ENCODE peak calls at places on chromosome 6, in nine cellular contexts. U is MM.1S; X is CD8-positive, alpha-beta T cell; M is fibroblast of lung; R is left lung; I is stomach; F is esophagus squamous epithelium; S is K562; B is psoas muscle. P is an unnamed sample. For H3K4me1, the result is how much of the 10 kb centered on the place peaks cover.

GRCh38 chr6:118485601-118486550 is 62.2 kb upstream of the PLN start:
- DNase-seq in U (peak), X (no peak), M (peak), R (no peak), I (no peak), F (no peak), S (no peak), B (no peak), P (no peak)

GRCh38 chr6:47195251-47195650 is 114.5 kb downstream of the TNFRSF21 start:
- DNase-seq in U (no peak), X (no peak), M (no peak), R (no peak), I (no peak), F (no peak), S (no peak), B (no peak), P (peak)

GRCh38 chr6:127690092-127690491 is 113.1 kb downstream of the C6orf58 start:
- DNase-seq in U (no peak), X (no peak), M (peak), R (no peak), I (no peak), F (no peak), S (no peak), B (no peak), P (no peak)

GRCh38 chr6:34334796-34335416 is 57.6 kb downstream of the NUDT3 start:
- DNase-seq in U (no peak), X (no peak), M (no peak), R (no peak), I (no peak), F (no peak), S (no peak), B (no peak), P (no peak)

GRCh38 chr6:24883618-24884017 is 52.1 kb downstream of the RIPOR2 start:
- DNase-seq in U (no peak), X (no peak), M (peak), R (no peak), I (no peak), F (no peak), S (no peak), B (no peak), P (no peak)

GRCh38 chr6:17098538-17098937 is 3.3 kb upstream of the STMND1 start:
- DNase-seq in U (no peak), X (no peak), M (peak), R (no peak), I (no peak), F (no peak), S (no peak), B (no peak), P (no peak)

GRCh38 chr6:143258945-143259344 is 191.6 kb downstream of the ADAT2 start:
- DNase-seq in U (no peak), X (no peak), M (no peak), R (no peak), I (no peak), F (no peak), S (peak), B (no peak), P (no peak)

GRCh38 chr6:85404497-85405174 is 45.2 kb upstream of the NT5E start:
- DNase-seq in U (no peak), X (no peak), M (peak), R (no peak), I (peak), F (no peak), S (no peak), B (no peak), P (no peak)

GRCh38 chr6:25579902-25580495 is 72.0 kb upstream of the SCGN start:
- DNase-seq in U (peak), X (no peak), M (no peak), R (no peak), I (no peak), F (no peak), S (no peak), B (no peak), P (no peak)

GRCh38 chr6:81950877-81951276 is 198.4 kb upstream of the TENT5A start:
- DNase-seq in U (peak), X (no peak), M (peak), R (no peak), I (no peak), F (no peak), S (no peak), B (no peak), P (no peak)

GRCh38 chr6:97040355-97040860 is 115.9 kb downstream of the KLHL32 start:
- DNase-seq in U (no peak), X (no peak), M (no peak), R (no peak), I (no peak), F (no peak), S (no peak), B (no peak), P (no peak)

GRCh38 chr6:90144396-90144795 is 152.2 kb downstream of the BACH2 start:
- DNase-seq in U (peak), X (no peak), M (no peak), R (no peak), I (no peak), F (no peak), S (no peak), B (no peak), P (no peak)

GRCh38 chr6:9502991-9503761 is 911.7 kb downstream of the TFAP2A start:
- DNase-seq in U (no peak), X (no peak), M (peak), R (no peak), I (no peak), F (no peak), S (no peak), B (no peak), P (no peak)

GRCh38 chr6:92114091-92114490 is 1305.3 kb downstream of the EPHA7 start:
- DNase-seq in U (no peak), X (no peak), M (no peak), R (no peak), I (no peak), F (no peak), S (no peak), B (no peak), P (no peak)

GRCh38 chr6:71908162-71908765 is 21.9 kb downstream of the RIMS1 start:
- DNase-seq in U (no peak), X (no peak), M (no peak), R (no peak), I (no peak), F (no peak), S (no peak), B (no peak), P (no peak)

GRCh38 chr6:20876016-20876415 is 341.8 kb downstream of the CDKAL1 start:
- DNase-seq in U (no peak), X (no peak), M (peak), R (no peak), I (no peak), F (no peak), S (no peak), B (no peak), P (peak)

GRCh38 chr6:7137335-7138106 is 29.8 kb downstream of the RREB1 start:
- DNase-seq in U (peak), X (peak), M (peak), R (peak), I (no peak), F (no peak), S (peak), B (peak), P (peak)

GRCh38 chr6:148565931-148566663 is 180.7 kb upstream of the UST start:
- DNase-seq in U (no peak), X (no peak), M (peak), R (no peak), I (peak), F (no peak), S (peak), B (no peak), P (no peak)

GRCh38 chr6:35392111-35392702 is 49.8 kb downstream of the PPARD start:
- DNase-seq in U (no peak), X (no peak), M (peak), R (peak), I (peak), F (no peak), S (no peak), B (no peak), P (peak)

GRCh38 chr6:1312193-1312443 is 220 bp downstream of the FOXQ1 start:
- DNase-seq in U (no peak), X (no peak), M (no peak), R (no peak), I (no peak), F (no peak), S (no peak), B (no peak), P (no peak)

GRCh38 chr6:38488876-38489275 is 150.9 kb downstream of the BTBD9 start:
- DNase-seq in U (no peak), X (no peak), M (no peak), R (no peak), I (no peak), F (no peak), S (no peak), B (no peak), P (no peak)

GRCh38 chr6:149389509-149390297 is 10.4 kb upstream of the SUMO4 start:
- DNase-seq in U (no peak), X (no peak), M (peak), R (no peak), I (no peak), F (no peak), S (no peak), B (no peak), P (no peak)

GRCh38 chr6:41528409-41528963 is 17.7 kb upstream of the FOXP4 start:
- DNase-seq in U (no peak), X (no peak), M (no peak), R (no peak), I (no peak), F (no peak), S (no peak), B (no peak), P (no peak)

GRCh38 chr6:3306848-3307247 is 48.1 kb downstream of the PSMG4 start:
- DNase-seq in U (no peak), X (no peak), M (no peak), R (no peak), I (no peak), F (no peak), S (no peak), B (no peak), P (no peak)

GRCh38 chr6:56642366-56643261 is at the start of gene DST:
- DNase-seq in U (no peak), X (no peak), M (peak), R (no peak), I (no peak), F (no peak), S (no peak), B (no peak), P (no peak)

GRCh38 chr6:90537723-90538407 is 49.0 kb downstream of the MAP3K7 start:
- DNase-seq in U (no peak), X (no peak), M (peak), R (no peak), I (no peak), F (no peak), S (peak), B (no peak), P (no peak)

GRCh38 chr6:170186909-170187668 is 103.8 kb downstream of the DLL1 start:
- DNase-seq in U (no peak), X (peak), M (no peak), R (no peak), I (no peak), F (no peak), S (no peak), B (no peak), P (no peak)

GRCh38 chr6:128725271-128726233 is 157.4 kb upstream of the LAMA2 start:
- DNase-seq in U (no peak), X (no peak), M (peak), R (no peak), I (no peak), F (no peak), S (peak), B (no peak), P (peak)

GRCh38 chr6:157323924-157324276 is 581 bp upstream of the TMEM242 start:
- DNase-seq in U (peak), X (peak), M (peak), R (peak), I (peak), F (no peak), S (peak), B (peak), P (peak)

DNA sequence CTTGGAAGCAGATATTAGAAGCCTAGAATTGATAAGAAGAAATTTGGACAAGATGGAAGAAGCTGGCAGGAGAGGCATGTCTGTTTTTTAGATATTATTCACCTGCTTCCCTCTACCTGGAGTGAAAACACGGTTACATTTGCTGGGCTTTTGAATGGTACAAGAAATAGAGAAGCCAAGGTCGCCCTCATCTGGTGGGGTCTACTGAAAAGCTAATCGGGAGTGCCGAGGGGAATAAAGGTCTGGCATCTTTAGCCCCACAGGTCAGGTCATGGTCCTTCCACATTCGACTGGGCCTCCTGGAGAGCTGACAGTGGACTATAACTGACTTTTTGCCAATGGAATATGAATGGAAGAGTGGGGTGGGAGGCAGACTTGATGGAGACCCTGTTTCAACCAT is 4.6 kb upstream of the C2 start:
- DNase-seq in U (no peak), X (no peak), M (no peak), R (no peak), I (peak), F (no peak), S (peak), B (no peak), P (no peak)
- TF ChIP-seq CTCF in U (no peak), X (no peak), M (peak), R (peak), I (no peak), F (no peak), S (peak), B (no peak), P (peak)

GRCh38 chr6:43867246-43867645 is 97.2 kb downstream of the VEGFA start:
- DNase-seq in U (no peak), X (no peak), M (no peak), R (no peak), I (no peak), F (no peak), S (no peak), B (peak), P (no peak)
- H3K4me3 ChIP-seq in U (no peak), X (no peak), M (no peak), R (no peak), I (no peak), F (no peak), S (no peak), B (no peak), P (no peak)

GRCh38 chr6:217048-217659 is 75.1 kb upstream of the DUSP22 start:
- DNase-seq in U (peak), X (no peak), M (no peak), R (peak), I (peak), F (no peak), S (peak), B (no peak), P (peak)

GRCh38 chr6:213284-213683 is 79.0 kb upstream of the DUSP22 start:
- DNase-seq in U (no peak), X (no peak), M (no peak), R (no peak), I (no peak), F (no peak), S (no peak), B (no peak), P (no peak)

GRCh38 chr6:218153-219018 is 73.9 kb upstream of the DUSP22 start:
- DNase-seq in U (no peak), X (no peak), M (no peak), R (no peak), I (no peak), F (no peak), S (no peak), B (no peak), P (no peak)

GRCh38 chr6:214428-214827 is 77.9 kb upstream of the DUSP22 start:
- DNase-seq in U (no peak), X (no peak), M (no peak), R (no peak), I (no peak), F (no peak), S (no peak), B (no peak), P (no peak)

GRCh38 chr6:215335-216034 is 76.8 kb upstream of the DUSP22 start:
- DNase-seq in U (no peak), X (peak), M (peak), R (no peak), I (no peak), F (no peak), S (no peak), B (no peak), P (no peak)
- H3K4me1 ChIP-seq in U (under half), X (under half), M (under half), R (under half), I (under half), F (under half), S (under half), B (under half), P (under half)

GRCh38 chr6:31546962-31547726 is at the start of gene NFKBIL1:
- DNase-seq in U (peak), X (peak), M (peak), R (peak), I (peak), F (peak), S (peak), B (peak), P (peak)
- TF ChIP-seq CTCF in U (no peak), X (peak), M (no peak), R (no peak), I (no peak), F (no peak), S (no peak), B (no peak), P (no peak)

DNA sequence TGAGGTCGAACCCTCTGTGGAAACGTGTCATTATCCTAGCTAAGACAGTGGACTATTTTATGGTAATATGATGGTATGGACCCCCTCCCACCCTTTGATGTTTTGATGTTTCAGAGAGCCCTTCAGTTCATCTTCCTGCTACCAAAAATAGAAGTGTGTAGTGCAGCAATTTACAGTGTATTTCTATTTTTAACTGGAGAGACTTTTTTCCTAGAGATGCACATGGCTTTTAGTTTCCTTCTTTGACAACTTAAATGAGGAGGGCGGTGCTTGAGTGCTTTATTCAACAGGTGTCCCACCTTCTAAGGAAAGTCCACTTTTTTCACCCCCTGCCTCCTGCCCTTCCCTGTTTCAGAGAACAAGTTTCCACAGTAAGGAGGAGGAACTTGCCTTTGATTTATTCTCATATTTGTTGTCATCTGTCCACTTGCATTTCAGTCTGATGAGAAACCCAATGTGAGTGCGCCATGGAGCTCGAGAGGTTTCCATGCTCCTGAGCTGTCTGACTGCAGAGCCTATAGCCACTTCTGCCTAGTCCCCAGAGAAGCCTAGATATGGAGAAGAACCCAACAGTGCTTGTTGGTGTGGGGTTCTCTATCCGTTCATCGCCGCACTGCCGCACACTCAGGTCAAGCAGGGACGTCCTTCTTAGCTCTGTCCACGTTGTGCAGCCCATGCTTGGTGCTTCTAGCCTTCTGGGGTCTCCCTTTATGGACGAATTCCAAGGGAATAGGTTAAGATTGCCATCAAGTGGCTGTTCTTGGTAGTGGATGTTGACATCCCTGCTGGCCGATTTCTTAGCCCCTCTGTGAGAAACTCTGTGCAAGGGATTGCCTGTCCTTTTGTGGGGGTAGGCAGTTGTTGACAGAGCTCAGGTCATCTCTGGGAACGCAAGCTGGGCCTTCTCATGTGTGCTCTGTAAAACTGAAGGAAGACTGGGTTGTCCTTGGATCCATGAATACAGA is 144.2 kb downstream of the JARID2 start:
- DNase-seq in U (peak), X (no peak), M (peak), R (no peak), I (no peak), F (no peak), S (peak), B (peak), P (peak)
- H3K4me3 ChIP-seq in U (peak), X (no peak), M (no peak), R (no peak), I (no peak), F (no peak), S (no peak), B (no peak), P (no peak)

GRCh38 chr6:132491881-132492280 is 21.0 kb downstream of the STX7 start:
- DNase-seq in U (no peak), X (no peak), M (no peak), R (no peak), I (no peak), F (no peak), S (no peak), B (no peak), P (no peak)
- H3K4me1 ChIP-seq in U (under half), X (under half), M (under half), R (under half), I (half or more), F (under half), S (under half), B (under half), P (under half)

GRCh38 chr6:54697423-54697822 is 149.1 kb upstream of the FAM83B start:
- DNase-seq in U (peak), X (no peak), M (no peak), R (no peak), I (no peak), F (no peak), S (no peak), B (no peak), P (no peak)
- TF ChIP-seq CTCF in U (peak), X (no peak), M (peak), R (no peak), I (no peak), F (peak), S (no peak), B (no peak), P (peak)